ENCODE peak calls at places on chromosomes 16 and 17, in five cellular contexts. M, H, F, X and Y are unnamed samples.

GRCh38 chr16:1782408-1783247 is at the start of the genes NUBP2 and SPSB3:
- DNase-seq in X (peak; percentile 100), M (peak; percentile 100), H (peak; percentile 97), F (peak; percentile 100), Y (peak; percentile 100)

GRCh38 chr17:34099859-34100258 is 155.2 kb upstream of the CCL2 start:
- DNase-seq in M (no peak), X (no peak), F (no peak), H (no peak), Y (no peak)

GRCh38 chr16:84720180-84720579 is 20.4 kb downstream of the USP10 start:
- DNase-seq in F (no peak), M (no peak), X (peak; percentile 48), H (no peak), Y (no peak)

GRCh38 chr17:49748791-49749190 is 15.1 kb downstream of the FAM117A start:
- DNase-seq in F (no peak), X (no peak), H (peak; percentile 44), M (no peak), Y (no peak)

GRCh38 chr16:56301391-56301850 is 110.1 kb downstream of the GNAO1 start:
- DNase-seq in X (peak; percentile 41), F (no peak), H (no peak), M (peak; percentile 24), Y (no peak)

GRCh38 chr16:27759947-27760844 is 210.3 kb downstream of the KATNIP start:
- DNase-seq in M (no peak), X (no peak), H (no peak), F (no peak), Y (no peak)

GRCh38 chr16:1823821-1824220 is 2.8 kb downstream of the HAGH start:
- DNase-seq in M (peak; percentile 49), X (no peak), F (no peak), H (no peak), Y (peak; percentile 68)

GRCh38 chr17:45924332-45924820 is 30.0 kb downstream of the MAPT start:
- DNase-seq in M (no peak), X (no peak), H (no peak), F (no peak), Y (no peak)

GRCh38 chr17:72122336-72122667 is 1.5 kb downstream of the SOX9 start:
- DNase-seq in X (no peak), F (no peak), H (no peak), M (no peak), Y (no peak)